ENCODE peak calls at places on chromosomes 1 and 21, in four cellular contexts. K is AG04450, E is PC-9, O is uterus. C is an unnamed sample.

GRCh38 chr1:228337711-228338520 is 68.7 kb downstream of the TRIM11 start:
- DNase-seq in K (no peak), E (no peak), O (peak; percentile 12), C (no peak)

GRCh38 chr1:3577300-3577699 is 34.0 kb downstream of the MEGF6 start:
- DNase-seq in K (peak; percentile 34), E (no peak), O (no peak), C (no peak)

GRCh38 chr1:166888710-166889109 is 12.6 kb upstream of the TADA1 start:
- DNase-seq in K (no peak), E (no peak), O (no peak), C (no peak)

GRCh38 chr21:37166733-37167132 is 93.7 kb downstream of the TTC3 start:
- DNase-seq in K (no peak), E (no peak), O (no peak), C (no peak)

GRCh38 chr21:27213328-27213727 is 246.4 kb upstream of the ADAMTS5 start:
- DNase-seq in K (no peak), E (no peak), O (no peak), C (no peak)

GRCh38 chr1:168301664-168302320 is 21.1 kb downstream of the TBX19 start:
- DNase-seq in K (no peak), E (peak; percentile 88), O (no peak), C (no peak)

GRCh38 chr1:216314369-216315095 is 108.7 kb downstream of the USH2A start:
- DNase-seq in K (no peak), E (no peak), O (no peak), C (no peak)

GRCh38 chr1:85359874-85360708 is 83.7 kb upstream of the BCL10 start:
- DNase-seq in K (no peak), E (no peak), O (no peak), C (no peak)

GRCh38 chr1:167681024-167681423 is 40.8 kb upstream of the MPZL1 start:
- DNase-seq in K (no peak), E (no peak), O (no peak), C (no peak)

GRCh38 chr1:167401260-167401873 is 117.0 kb downstream of the CD247 start:
- DNase-seq in K (peak; percentile 2), E (peak; percentile 44), O (no peak), C (no peak)

GRCh38 chr1:233734456-233734855 is 120.5 kb downstream of the KCNK1 start:
- DNase-seq in K (no peak), E (no peak), O (no peak), C (no peak)

GRCh38 chr1:200224315-200224714 is 185.5 kb downstream of the ZNF281 start:
- DNase-seq in K (no peak), E (no peak), O (no peak), C (no peak)

GRCh38 chr21:44337941-44338895 is 972 bp downstream of the CFAP410 start:
- DNase-seq in K (no peak), E (peak; percentile 67), O (peak; percentile 74), C (no peak)

GRCh38 chr1:76759950-76760349 is 107.3 kb upstream of the ST6GALNAC5 start:
- DNase-seq in K (no peak), E (no peak), O (no peak), C (no peak)

GRCh38 chr1:211036701-211037494 is 97.0 kb downstream of the KCNH1 start:
- DNase-seq in K (peak; percentile 51), E (peak; percentile 34), O (no peak), C (no peak)

GRCh38 chr1:221858758-221859157 is 116.9 kb upstream of the DUSP10 start:
- DNase-seq in K (peak; percentile 47), E (no peak), O (no peak), C (no peak)

DNA sequence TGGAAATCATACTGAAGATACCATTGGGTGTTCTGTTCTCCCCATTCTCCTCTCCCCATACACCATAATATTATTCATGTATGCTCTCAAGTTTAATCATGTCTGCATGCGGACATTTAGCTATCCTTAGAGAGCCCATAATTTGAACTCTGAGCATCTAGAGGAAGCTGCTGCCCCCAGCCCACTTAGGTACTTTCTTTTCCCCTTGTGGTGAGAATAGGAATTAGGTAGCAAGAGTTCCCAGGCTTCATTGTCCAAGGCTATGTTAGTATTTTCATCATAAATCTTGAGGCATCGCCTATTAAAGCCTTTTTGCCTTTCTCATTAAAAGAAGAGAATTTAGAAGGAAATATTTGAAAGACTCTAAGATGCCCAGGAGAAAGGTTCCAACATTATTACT is 96.3 kb downstream of the ROR1 start:
- DNase-seq in K (no peak), E (no peak), O (no peak), C (no peak)
- TF ChIP-seq CTCF in K (no peak), E (no peak), O (no peak), C (no peak)

DNA sequence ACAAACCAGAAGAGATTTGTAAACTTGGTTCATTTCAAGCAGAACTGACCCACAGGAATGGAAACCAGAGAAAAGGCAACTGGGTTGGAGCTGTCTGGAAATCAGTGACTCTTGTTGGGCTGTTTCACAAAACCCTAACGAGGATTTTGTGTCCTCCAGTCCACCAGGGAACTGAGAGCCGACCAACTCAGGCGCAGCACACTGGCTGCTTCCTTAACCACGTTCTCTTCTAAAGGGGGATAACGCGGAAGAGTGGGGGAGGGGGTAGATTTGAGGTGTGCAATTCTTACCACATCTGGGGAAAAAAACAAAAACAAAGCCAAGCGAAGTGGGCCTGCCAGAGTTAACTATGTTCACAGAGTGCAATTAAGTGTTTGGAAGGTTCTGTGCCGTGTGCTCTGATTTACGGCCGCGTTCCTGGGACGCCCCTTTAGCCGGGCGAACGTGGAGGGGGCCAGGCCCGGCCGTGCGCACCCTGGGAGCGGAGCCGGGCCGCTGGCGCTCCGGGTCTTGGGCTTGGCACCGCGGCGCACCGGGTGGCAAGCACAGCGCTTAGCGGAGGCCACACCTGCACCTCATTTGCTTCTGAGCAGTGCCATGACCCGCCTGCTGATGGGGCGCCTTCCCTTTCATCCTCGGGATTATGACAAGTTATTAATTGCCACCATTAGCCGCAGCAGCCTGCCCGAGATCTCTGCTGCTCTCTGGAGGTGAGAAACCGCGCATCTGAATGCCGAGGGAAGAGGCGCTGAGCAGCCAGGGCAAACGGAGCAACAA is 248.6 kb upstream of the FOXD3 start:
- DNase-seq in K (no peak), E (no peak), O (no peak), C (no peak)
- H3K4me3 ChIP-seq in K (no peak overlapping the region), E (no peak overlapping the region), O (no peak overlapping the region), C (no peak overlapping the region)

DNA sequence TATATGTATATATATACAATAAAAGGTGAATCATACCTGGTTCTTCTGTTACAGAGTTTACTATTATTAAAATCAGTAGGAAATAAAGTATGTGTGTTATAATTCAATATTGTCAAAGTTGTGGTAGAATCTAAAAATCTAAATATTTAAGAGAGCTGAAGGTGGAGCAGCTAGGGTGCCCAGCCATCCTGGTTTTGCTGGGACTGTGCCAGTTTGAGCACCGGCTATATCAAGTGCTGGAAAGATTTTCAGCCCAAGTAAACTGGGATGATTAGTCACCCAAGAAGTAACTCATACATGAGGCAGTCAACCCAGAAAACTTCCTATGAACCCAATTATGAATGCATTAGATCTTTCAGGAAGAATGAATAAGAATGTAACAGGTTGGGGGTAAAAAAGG is 16.9 kb upstream of the KRTAP19-5 start:
- DNase-seq in K (no peak), E (no peak), O (no peak), C (no peak)
- TF ChIP-seq CTCF in K (no peak), E (no peak), O (no peak), C (no peak)

GRCh38 chr1:22636369-22636768 is at the start of gene C1QA:
- DNase-seq in K (no peak), E (no peak), O (no peak), C (no peak)
- H3K4me3 ChIP-seq in K (no peak within 1 kb of the TSS), E (no peak within 1 kb of the TSS), O (no peak within 1 kb of the TSS), C (no peak within 1 kb of the TSS)

GRCh38 chr1:205698921-205699320 is 18.6 kb upstream of the SLC45A3 start:
- DNase-seq in K (no peak), E (no peak), O (no peak), C (peak; percentile 99)
- TF ChIP-seq CTCF in K (no peak), E (no peak), O (no peak), C (no peak)

C was measured in LNCaP clone FGC.